ENCODE peak calls at places on chromosomes 12 and 14, in eight cellular contexts. One of them, this sample, is unnamed. For H3K27me3, the result is how much of the 10 kb centered on the place peaks cover.

GRCh38 chr12:100356646-100357223 is at the start of gene SLC17A8:
- DNase-seq in astrocyte: no peak
- DNase-seq in heart left ventricle: no peak
- DNase-seq in MM.1S: no peak
- DNase-seq in dorsolateral prefrontal cortex: no peak
- DNase-seq in uterus: no peak
- DNase-seq in body of pancreas: no peak
- DNase-seq in HCT116: no peak
- DNase-seq in this sample: no peak

GRCh38 chr12:47878918-47879481 is 25.8 kb downstream of the VDR start:
- DNase-seq in dorsolateral prefrontal cortex: no peak
- DNase-seq in HCT116: no peak
- DNase-seq in MM.1S: no peak
- DNase-seq in body of pancreas: no peak
- DNase-seq in heart left ventricle: no peak
- DNase-seq in uterus: no peak
- DNase-seq in astrocyte: no peak
- DNase-seq in this sample: no peak

GRCh38 chr12:58479403-58479802 is 440.9 kb downstream of the LRIG3 start:
- DNase-seq in body of pancreas: no peak
- DNase-seq in dorsolateral prefrontal cortex: no peak
- DNase-seq in uterus: no peak
- DNase-seq in MM.1S: no peak
- DNase-seq in astrocyte: no peak
- DNase-seq in heart left ventricle: no peak
- DNase-seq in HCT116: no peak
- DNase-seq in this sample: no peak

GRCh38 chr14:76352639-76353281 is 23.2 kb upstream of the ESRRB start:
- DNase-seq in heart left ventricle: peak
- DNase-seq in astrocyte: peak
- DNase-seq in MM.1S: peak
- DNase-seq in HCT116: no peak
- DNase-seq in uterus: peak
- DNase-seq in dorsolateral prefrontal cortex: no peak
- DNase-seq in body of pancreas: peak
- DNase-seq in this sample: no peak

GRCh38 chr14:50312734-50313054 is 570 bp downstream of the DMAC2L start:
- DNase-seq in uterus: no peak
- DNase-seq in body of pancreas: no peak
- DNase-seq in HCT116: no peak
- DNase-seq in astrocyte: no peak
- DNase-seq in dorsolateral prefrontal cortex: no peak
- DNase-seq in MM.1S: no peak
- DNase-seq in heart left ventricle: no peak
- DNase-seq in this sample: no peak

GRCh38 chr12:61758661-61759060 is 501.5 kb upstream of the USP15 start:
- DNase-seq in MM.1S: no peak
- DNase-seq in dorsolateral prefrontal cortex: no peak
- DNase-seq in body of pancreas: no peak
- DNase-seq in HCT116: no peak
- DNase-seq in uterus: no peak
- DNase-seq in heart left ventricle: no peak
- DNase-seq in astrocyte: no peak
- DNase-seq in this sample: no peak

GRCh38 chr14:52649511-52649910 is 45.8 kb downstream of the ERO1A start:
- DNase-seq in heart left ventricle: no peak
- DNase-seq in HCT116: no peak
- DNase-seq in MM.1S: no peak
- DNase-seq in body of pancreas: no peak
- DNase-seq in dorsolateral prefrontal cortex: no peak
- DNase-seq in astrocyte: peak
- DNase-seq in uterus: no peak
- DNase-seq in this sample: no peak

GRCh38 chr12:124759841-124760508 is 103.7 kb downstream of the SCARB1 start:
- DNase-seq in body of pancreas: no peak
- DNase-seq in HCT116: no peak
- DNase-seq in MM.1S: no peak
- DNase-seq in heart left ventricle: no peak
- DNase-seq in dorsolateral prefrontal cortex: no peak
- DNase-seq in uterus: no peak
- DNase-seq in astrocyte: peak
- DNase-seq in this sample: no peak

GRCh38 chr14:65958664-65959562 is 527.3 kb upstream of the CCDC196 start:
- DNase-seq in MM.1S: peak
- DNase-seq in HCT116: peak
- DNase-seq in dorsolateral prefrontal cortex: no peak
- DNase-seq in heart left ventricle: no peak
- DNase-seq in body of pancreas: no peak
- DNase-seq in uterus: no peak
- DNase-seq in astrocyte: peak
- DNase-seq in this sample: no peak

GRCh38 chr14:91893659-91894058 is 26.3 kb upstream of the TC2N start:
- DNase-seq in dorsolateral prefrontal cortex: no peak
- DNase-seq in astrocyte: no peak
- DNase-seq in MM.1S: no peak
- DNase-seq in heart left ventricle: no peak
- DNase-seq in uterus: no peak
- DNase-seq in HCT116: no peak
- DNase-seq in body of pancreas: no peak
- DNase-seq in this sample: no peak

GRCh38 chr12:102169922-102170698 is 27.5 kb downstream of the PMCH start:
- DNase-seq in dorsolateral prefrontal cortex: no peak
- DNase-seq in heart left ventricle: no peak
- DNase-seq in astrocyte: no peak
- DNase-seq in MM.1S: peak
- DNase-seq in body of pancreas: peak
- DNase-seq in HCT116: peak
- DNase-seq in uterus: no peak
- DNase-seq in this sample: no peak

GRCh38 chr12:88945041-88945732 is 364.9 kb upstream of the KITLG start:
- DNase-seq in astrocyte: peak
- DNase-seq in uterus: no peak
- DNase-seq in heart left ventricle: no peak
- DNase-seq in HCT116: no peak
- DNase-seq in MM.1S: no peak
- DNase-seq in dorsolateral prefrontal cortex: no peak
- DNase-seq in body of pancreas: no peak
- DNase-seq in this sample: no peak

GRCh38 chr12:75738486-75738885 is 227.1 kb upstream of the KRR1 start:
- DNase-seq in heart left ventricle: no peak
- DNase-seq in MM.1S: no peak
- DNase-seq in dorsolateral prefrontal cortex: no peak
- DNase-seq in uterus: peak
- DNase-seq in HCT116: no peak
- DNase-seq in astrocyte: peak
- DNase-seq in body of pancreas: no peak
- DNase-seq in this sample: no peak

GRCh38 chr14:39230416-39230815 is 3.3 kb upstream of the MIA2 start:
- DNase-seq in HCT116: no peak
- DNase-seq in dorsolateral prefrontal cortex: no peak
- DNase-seq in heart left ventricle: no peak
- DNase-seq in uterus: no peak
- DNase-seq in body of pancreas: no peak
- DNase-seq in astrocyte: no peak
- DNase-seq in MM.1S: no peak
- DNase-seq in this sample: no peak

DNA sequence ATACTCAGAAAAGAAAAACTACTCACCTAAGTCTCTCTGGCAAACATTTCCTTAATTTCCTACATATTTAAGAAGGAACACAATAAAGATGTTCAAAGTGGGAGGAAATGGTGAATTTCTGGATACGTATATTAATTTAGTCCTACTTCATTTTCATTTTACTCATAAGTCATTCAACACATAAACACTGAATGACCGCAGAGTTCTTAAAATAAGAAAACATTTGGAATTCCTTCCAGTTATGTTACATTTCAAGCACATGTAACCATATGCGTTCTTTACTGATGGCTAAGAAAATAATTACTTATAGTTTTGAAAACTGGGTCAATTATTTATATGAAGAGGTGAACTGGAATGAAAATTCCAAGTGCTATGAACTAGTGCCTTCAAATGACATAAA is 409.3 kb downstream of the BCAT1 start:
- DNase-seq in dorsolateral prefrontal cortex: no peak
- DNase-seq in body of pancreas: no peak
- DNase-seq in astrocyte: no peak
- DNase-seq in MM.1S: no peak
- DNase-seq in uterus: no peak
- DNase-seq in heart left ventricle: no peak
- DNase-seq in HCT116: no peak
- DNase-seq in this sample: no peak
- H3K27ac ChIP-seq in dorsolateral prefrontal cortex: no peak
- H3K27ac ChIP-seq in body of pancreas: no peak
- H3K27ac ChIP-seq in astrocyte: no peak
- H3K27ac ChIP-seq in MM.1S: no peak
- H3K27ac ChIP-seq in uterus: no peak
- H3K27ac ChIP-seq in heart left ventricle: no peak
- H3K27ac ChIP-seq in HCT116: no peak
- H3K27ac ChIP-seq in this sample: no peak

GRCh38 chr12:65123435-65124063 is 2.4 kb upstream of the WIF1 start:
- DNase-seq in uterus: no peak
- DNase-seq in body of pancreas: no peak
- DNase-seq in heart left ventricle: no peak
- DNase-seq in dorsolateral prefrontal cortex: no peak
- DNase-seq in MM.1S: peak
- DNase-seq in HCT116: no peak
- DNase-seq in astrocyte: no peak
- DNase-seq in this sample: no peak
- H3K27me3 ChIP-seq in uterus: under half
- H3K27me3 ChIP-seq in body of pancreas: under half
- H3K27me3 ChIP-seq in heart left ventricle: under half
- H3K27me3 ChIP-seq in dorsolateral prefrontal cortex: under half
- H3K27me3 ChIP-seq in MM.1S: under half
- H3K27me3 ChIP-seq in HCT116: under half
- H3K27me3 ChIP-seq in astrocyte: half or more
- H3K27me3 ChIP-seq in this sample: under half

GRCh38 chr12:64796205-64796845 is 28.1 kb upstream of the TBC1D30 start:
- DNase-seq in HCT116: peak
- DNase-seq in dorsolateral prefrontal cortex: no peak
- DNase-seq in heart left ventricle: peak
- DNase-seq in uterus: peak
- DNase-seq in astrocyte: peak
- DNase-seq in MM.1S: peak
- DNase-seq in body of pancreas: peak
- DNase-seq in this sample: peak
- H3K27ac ChIP-seq in HCT116: no peak
- H3K27ac ChIP-seq in dorsolateral prefrontal cortex: no peak
- H3K27ac ChIP-seq in heart left ventricle: no peak
- H3K27ac ChIP-seq in uterus: no peak
- H3K27ac ChIP-seq in astrocyte: no peak
- H3K27ac ChIP-seq in MM.1S: no peak
- H3K27ac ChIP-seq in body of pancreas: peak
- H3K27ac ChIP-seq in this sample: no peak

DNA sequence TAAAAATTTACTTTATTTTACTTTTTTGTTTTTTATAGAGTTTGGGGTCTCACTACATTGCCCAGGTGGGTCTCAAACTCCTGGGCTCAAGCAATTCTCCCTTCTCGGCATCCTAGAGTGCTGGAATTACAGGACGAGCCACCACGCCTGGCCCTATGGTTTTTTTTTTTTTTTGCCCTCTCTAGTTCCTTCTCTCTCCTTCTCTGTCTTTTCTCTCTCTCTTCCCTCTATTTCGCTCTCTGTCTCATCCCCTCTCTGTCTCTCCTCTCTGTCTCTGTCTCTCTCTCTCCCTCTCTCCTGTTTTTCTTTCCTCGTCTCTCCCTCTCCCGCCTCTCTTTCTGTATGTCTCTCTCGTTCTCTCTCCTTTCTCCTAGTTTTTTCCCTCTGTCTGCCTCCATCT is 202.6 kb upstream of the LHX5 start:
- DNase-seq in body of pancreas: no peak
- DNase-seq in uterus: no peak
- DNase-seq in HCT116: no peak
- DNase-seq in astrocyte: no peak
- DNase-seq in heart left ventricle: no peak
- DNase-seq in MM.1S: no peak
- DNase-seq in dorsolateral prefrontal cortex: no peak
- DNase-seq in this sample: no peak
- H3K27me3 ChIP-seq in body of pancreas: under half
- H3K27me3 ChIP-seq in uterus: under half
- H3K27me3 ChIP-seq in HCT116: under half
- H3K27me3 ChIP-seq in astrocyte: under half
- H3K27me3 ChIP-seq in heart left ventricle: under half
- H3K27me3 ChIP-seq in MM.1S: under half
- H3K27me3 ChIP-seq in dorsolateral prefrontal cortex: under half
- H3K27me3 ChIP-seq in this sample: under half

DNA sequence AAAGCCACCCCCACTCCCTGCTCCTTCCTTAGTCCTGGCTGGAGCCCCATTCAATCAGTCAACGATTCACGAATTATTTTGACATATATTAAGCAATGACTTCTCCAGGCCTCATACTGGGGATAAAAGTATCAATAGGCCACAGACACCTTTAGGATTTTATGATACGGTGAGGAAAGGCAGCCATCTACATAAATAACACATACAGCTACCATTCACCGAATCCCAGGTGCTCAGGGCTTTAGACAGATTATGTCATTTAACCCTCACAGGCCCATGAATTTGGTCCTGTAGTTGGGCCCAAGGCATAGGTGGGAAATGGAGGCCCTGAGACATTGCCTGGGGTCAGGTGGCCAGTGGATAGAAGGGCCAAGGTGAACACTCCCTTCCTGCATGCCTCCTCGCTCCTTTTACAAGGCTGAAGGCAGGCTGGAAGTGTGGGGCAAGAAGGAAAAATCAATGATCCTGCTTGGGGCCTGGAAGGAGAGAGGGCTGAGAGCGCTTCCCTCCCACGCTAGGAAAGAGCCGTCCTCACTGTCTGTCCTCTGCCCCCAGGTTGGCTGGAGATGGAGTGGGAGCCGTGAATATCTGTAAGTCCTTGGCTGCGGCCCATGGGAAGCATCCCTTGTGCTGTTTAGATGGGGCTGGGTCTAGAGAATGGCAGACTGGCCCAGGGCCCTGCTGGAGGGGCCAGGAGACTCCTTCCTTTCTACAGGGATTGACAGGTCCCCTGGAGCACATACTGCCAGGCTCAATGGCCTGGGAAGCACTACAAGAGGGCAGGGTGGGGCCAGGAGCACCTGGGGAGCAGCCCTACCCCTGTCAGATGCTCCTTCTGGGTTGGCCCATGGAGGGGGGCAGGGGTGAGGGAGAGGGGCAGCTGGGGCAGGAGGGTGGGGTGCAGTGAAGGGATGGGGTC is 14.8 kb downstream of the KRT7 start:
- DNase-seq in heart left ventricle: no peak
- DNase-seq in astrocyte: no peak
- DNase-seq in body of pancreas: no peak
- DNase-seq in uterus: no peak
- DNase-seq in MM.1S: no peak
- DNase-seq in dorsolateral prefrontal cortex: no peak
- DNase-seq in HCT116: no peak
- DNase-seq in this sample: no peak
- H3K27ac ChIP-seq in heart left ventricle: no peak
- H3K27ac ChIP-seq in astrocyte: no peak
- H3K27ac ChIP-seq in body of pancreas: peak
- H3K27ac ChIP-seq in uterus: no peak
- H3K27ac ChIP-seq in MM.1S: no peak
- H3K27ac ChIP-seq in dorsolateral prefrontal cortex: no peak
- H3K27ac ChIP-seq in HCT116: peak
- H3K27ac ChIP-seq in this sample: no peak

This sample was measured in AG04450.